ENCODE peak calls at places on chromosomes 4 and X, in six cellular contexts. U is kidney tubule cell; X is DMS153; B is stimulated activated CD4-positive, alpha-beta T cell treated with anti-CD3 and anti-CD28 coated beads, Interleukin-1b, Interleukin-23, amount 100 ng/mL, for 24 hours; L is BE2C; J is GM20000. V is an unnamed sample.
A peak's percentile ranks its signal among the peaks of the same experiment; 100 is the strongest.

GRCh38 chrX:21955398-21956189 is 15.1 kb downstream of the SMS start:
- DNase-seq in X (no peak), B (no peak), U (no peak), J (no peak), L (no peak), V (no peak)

GRCh38 chr4:137896221-137896737 is 345.9 kb downstream of the SLC7A11 start:
- DNase-seq in U (no peak), B (no peak), J (no peak), L (no peak), X (no peak), V (no peak)

GRCh38 chrX:71081348-71082148 is 13.4 kb upstream of the SNX12 start:
- DNase-seq in X (no peak), J (no peak), U (no peak), L (no peak), B (no peak), V (no peak)

GRCh38 chr4:128229458-128229805 is 58.2 kb downstream of the PGRMC2 start:
- DNase-seq in X (no peak), J (no peak), U (no peak), B (no peak), L (no peak), V (no peak)

GRCh38 chrX:3815896-3816664 is 102.6 kb upstream of the PRKX start:
- DNase-seq in L (peak; percentile 55), B (peak; percentile 21), X (no peak), U (peak; percentile 63), J (peak; percentile 26), V (peak; percentile 10)

GRCh38 chr4:139700568-139700967 is 34.9 kb downstream of the MGST2 start:
- DNase-seq in X (no peak), L (no peak), J (no peak), B (no peak), U (no peak), V (no peak)

GRCh38 chr4:140252144-140252741 is 98.3 kb upstream of the MAML3 start:
- DNase-seq in U (peak; percentile 29), X (peak; percentile 45), J (peak; percentile 33), L (peak; percentile 83), B (no peak), V (no peak)

GRCh38 chr4:7336732-7337131 is 98.0 kb downstream of the PSAPL1 start:
- DNase-seq in U (no peak), L (no peak), J (no peak), X (no peak), B (no peak), V (no peak)

V was measured in dermis microvascular lymphatic vessel endothelial cell.